ENCODE peak calls at places on chromosome 13, in six cellular contexts. One of them, this sample, is unnamed.

GRCh38 chr13:112670118-112670517 is 19.7 kb upstream of the ATP11A start:
- DNase-seq in cerebellar nuclear complex: no peak
- DNase-seq in fibroblast of the aortic adventitia: no peak
- DNase-seq in ELF-1: no peak
- DNase-seq in activated CD4-positive, alpha-beta T cell treated with anti-CD3 and anti-CD28 coated beads, Interleukin-2, amount 50 U/mL, for 1 hour: no peak
- DNase-seq in naive thymus-derived CD4-positive, alpha-beta T cell: no peak
- DNase-seq in this sample: no peak

GRCh38 chr13:44918323-44919102 is 70.8 kb downstream of the NUFIP1 start:
- DNase-seq in ELF-1: peak; percentile 98
- DNase-seq in cerebellar nuclear complex: peak; percentile 84
- DNase-seq in fibroblast of the aortic adventitia: peak; percentile 96
- DNase-seq in activated CD4-positive, alpha-beta T cell treated with anti-CD3 and anti-CD28 coated beads, Interleukin-2, amount 50 U/mL, for 1 hour: peak; percentile 75
- DNase-seq in naive thymus-derived CD4-positive, alpha-beta T cell: peak; percentile 89
- DNase-seq in this sample: peak; percentile 46

GRCh38 chr13:94168784-94169512 is 310.5 kb downstream of the DCT start:
- DNase-seq in fibroblast of the aortic adventitia: peak; percentile 65
- DNase-seq in cerebellar nuclear complex: no peak
- DNase-seq in activated CD4-positive, alpha-beta T cell treated with anti-CD3 and anti-CD28 coated beads, Interleukin-2, amount 50 U/mL, for 1 hour: no peak
- DNase-seq in ELF-1: no peak
- DNase-seq in naive thymus-derived CD4-positive, alpha-beta T cell: no peak
- DNase-seq in this sample: no peak

GRCh38 chr13:94583926-94584325 is 12.0 kb downstream of the TGDS start:
- DNase-seq in ELF-1: no peak
- DNase-seq in fibroblast of the aortic adventitia: no peak
- DNase-seq in naive thymus-derived CD4-positive, alpha-beta T cell: no peak
- DNase-seq in activated CD4-positive, alpha-beta T cell treated with anti-CD3 and anti-CD28 coated beads, Interleukin-2, amount 50 U/mL, for 1 hour: no peak
- DNase-seq in cerebellar nuclear complex: no peak
- DNase-seq in this sample: no peak

GRCh38 chr13:24180743-24181384 is 20.3 kb downstream of the SPATA13 start:
- DNase-seq in naive thymus-derived CD4-positive, alpha-beta T cell: no peak
- DNase-seq in fibroblast of the aortic adventitia: peak; percentile 10
- DNase-seq in activated CD4-positive, alpha-beta T cell treated with anti-CD3 and anti-CD28 coated beads, Interleukin-2, amount 50 U/mL, for 1 hour: no peak
- DNase-seq in ELF-1: no peak
- DNase-seq in cerebellar nuclear complex: no peak
- DNase-seq in this sample: no peak

GRCh38 chr13:112208656-112209055 is 141.7 kb downstream of the SOX1 start:
- DNase-seq in ELF-1: no peak
- DNase-seq in fibroblast of the aortic adventitia: no peak
- DNase-seq in naive thymus-derived CD4-positive, alpha-beta T cell: no peak
- DNase-seq in cerebellar nuclear complex: no peak
- DNase-seq in activated CD4-positive, alpha-beta T cell treated with anti-CD3 and anti-CD28 coated beads, Interleukin-2, amount 50 U/mL, for 1 hour: no peak
- DNase-seq in this sample: no peak

GRCh38 chr13:113840541-113841354 is 23.1 kb downstream of the GAS6 start:
- DNase-seq in cerebellar nuclear complex: no peak
- DNase-seq in activated CD4-positive, alpha-beta T cell treated with anti-CD3 and anti-CD28 coated beads, Interleukin-2, amount 50 U/mL, for 1 hour: no peak
- DNase-seq in fibroblast of the aortic adventitia: no peak
- DNase-seq in ELF-1: no peak
- DNase-seq in naive thymus-derived CD4-positive, alpha-beta T cell: no peak
- DNase-seq in this sample: no peak

GRCh38 chr13:44576396-44577235 is 486 bp upstream of the TSC22D1 start:
- DNase-seq in fibroblast of the aortic adventitia: no peak
- DNase-seq in activated CD4-positive, alpha-beta T cell treated with anti-CD3 and anti-CD28 coated beads, Interleukin-2, amount 50 U/mL, for 1 hour: peak; percentile 42
- DNase-seq in cerebellar nuclear complex: no peak
- DNase-seq in naive thymus-derived CD4-positive, alpha-beta T cell: no peak
- DNase-seq in ELF-1: no peak
- DNase-seq in this sample: peak; percentile 23

GRCh38 chr13:27858046-27858445 is 61.8 kb upstream of the PDX1 start:
- DNase-seq in activated CD4-positive, alpha-beta T cell treated with anti-CD3 and anti-CD28 coated beads, Interleukin-2, amount 50 U/mL, for 1 hour: no peak
- DNase-seq in cerebellar nuclear complex: no peak
- DNase-seq in ELF-1: peak; percentile 87
- DNase-seq in fibroblast of the aortic adventitia: no peak
- DNase-seq in naive thymus-derived CD4-positive, alpha-beta T cell: no peak
- DNase-seq in this sample: no peak

GRCh38 chr13:65889368-65889767 is 1340.8 kb downstream of the PCDH9 start:
- DNase-seq in cerebellar nuclear complex: no peak
- DNase-seq in fibroblast of the aortic adventitia: no peak
- DNase-seq in naive thymus-derived CD4-positive, alpha-beta T cell: no peak
- DNase-seq in activated CD4-positive, alpha-beta T cell treated with anti-CD3 and anti-CD28 coated beads, Interleukin-2, amount 50 U/mL, for 1 hour: no peak
- DNase-seq in ELF-1: no peak
- DNase-seq in this sample: no peak

GRCh38 chr13:77506874-77507273 is 28.6 kb upstream of the SCEL start:
- DNase-seq in cerebellar nuclear complex: no peak
- DNase-seq in activated CD4-positive, alpha-beta T cell treated with anti-CD3 and anti-CD28 coated beads, Interleukin-2, amount 50 U/mL, for 1 hour: no peak
- DNase-seq in ELF-1: no peak
- DNase-seq in fibroblast of the aortic adventitia: peak; percentile 15
- DNase-seq in naive thymus-derived CD4-positive, alpha-beta T cell: no peak
- DNase-seq in this sample: no peak

GRCh38 chr13:38180100-38180499 is 169.6 kb upstream of the UFM1 start:
- DNase-seq in naive thymus-derived CD4-positive, alpha-beta T cell: no peak
- DNase-seq in fibroblast of the aortic adventitia: peak; percentile 81
- DNase-seq in ELF-1: no peak
- DNase-seq in activated CD4-positive, alpha-beta T cell treated with anti-CD3 and anti-CD28 coated beads, Interleukin-2, amount 50 U/mL, for 1 hour: no peak
- DNase-seq in cerebellar nuclear complex: no peak
- DNase-seq in this sample: no peak

GRCh38 chr13:94233831-94234230 is 245.7 kb downstream of the DCT start:
- DNase-seq in ELF-1: no peak
- DNase-seq in activated CD4-positive, alpha-beta T cell treated with anti-CD3 and anti-CD28 coated beads, Interleukin-2, amount 50 U/mL, for 1 hour: no peak
- DNase-seq in naive thymus-derived CD4-positive, alpha-beta T cell: no peak
- DNase-seq in cerebellar nuclear complex: no peak
- DNase-seq in fibroblast of the aortic adventitia: no peak
- DNase-seq in this sample: no peak

GRCh38 chr13:40318366-40318765 is 348.1 kb downstream of the FOXO1 start:
- DNase-seq in ELF-1: no peak
- DNase-seq in activated CD4-positive, alpha-beta T cell treated with anti-CD3 and anti-CD28 coated beads, Interleukin-2, amount 50 U/mL, for 1 hour: no peak
- DNase-seq in cerebellar nuclear complex: no peak
- DNase-seq in fibroblast of the aortic adventitia: no peak
- DNase-seq in naive thymus-derived CD4-positive, alpha-beta T cell: no peak
- DNase-seq in this sample: no peak

GRCh38 chr13:109998030-109998429 is 211.6 kb upstream of the IRS2 start:
- DNase-seq in cerebellar nuclear complex: no peak
- DNase-seq in ELF-1: no peak
- DNase-seq in naive thymus-derived CD4-positive, alpha-beta T cell: no peak
- DNase-seq in activated CD4-positive, alpha-beta T cell treated with anti-CD3 and anti-CD28 coated beads, Interleukin-2, amount 50 U/mL, for 1 hour: no peak
- DNase-seq in fibroblast of the aortic adventitia: no peak
- DNase-seq in this sample: no peak